ENCODE peak calls at places on chromosomes 1 and 21, in five cellular contexts. J is astrocyte of the spinal cord, W is endothelial cell, T is AG04450, D is mucosa of descending colon. O is an unnamed sample.

GRCh38 chr1:32289256-32289655 is 2.6 kb upstream of the HDAC1 start:
- DNase-seq in T (no peak), D (no peak), W (no peak), J (no peak), O (no peak)

GRCh38 chr21:33799378-33800090 is 116.1 kb downstream of the ATP5PO start:
- DNase-seq in J (no peak), D (no peak), T (no peak), W (no peak), O (no peak)

GRCh38 chr1:18572022-18572920 is 58.4 kb upstream of the PAX7 start:
- DNase-seq in T (no peak), D (no peak), W (no peak), J (no peak), O (no peak)

GRCh38 chr1:27760411-27760810 is 12.6 kb upstream of the STX12 start:
- DNase-seq in T (no peak), D (no peak), W (no peak), J (no peak), O (no peak)

GRCh38 chr1:245153081-245153644 is 1.6 kb upstream of the KIF26B start:
- DNase-seq in W (peak; percentile 58), D (peak; percentile 42), T (no peak), J (peak; percentile 90), O (peak; percentile 31)

GRCh38 chr1:55684131-55684650 is 469.0 kb upstream of the USP24 start:
- DNase-seq in J (no peak), D (no peak), W (no peak), T (no peak), O (no peak)

GRCh38 chr1:99648107-99648506 is 2.2 kb downstream of the PALMD start:
- DNase-seq in W (no peak), J (no peak), T (no peak), D (no peak), O (no peak)

GRCh38 chr1:51019811-51020210 is 49.8 kb downstream of the CDKN2C start:
- DNase-seq in J (no peak), W (no peak), T (no peak), D (no peak), O (peak; percentile 27)

GRCh38 chr21:36184561-36184960 is 27.9 kb downstream of the DOP1B start:
- DNase-seq in D (peak; percentile 18), W (no peak), T (no peak), J (no peak), O (no peak)

GRCh38 chr1:164922585-164922984 is 363.6 kb downstream of the PBX1 start:
- DNase-seq in J (no peak), T (no peak), W (no peak), D (no peak), O (no peak)

GRCh38 chr21:28540514-28540913 is 452.2 kb downstream of the LTN1 start:
- DNase-seq in W (no peak), T (peak; percentile 54), J (peak; percentile 67), D (no peak), O (no peak)

GRCh38 chr1:236301080-236301957 is 19.6 kb upstream of the ERO1B start:
- DNase-seq in W (no peak), D (no peak), T (no peak), J (no peak), O (no peak)

GRCh38 chr1:34910425-34910824 is 19.0 kb downstream of the DLGAP3 start:
- DNase-seq in D (no peak), J (no peak), W (no peak), T (no peak), O (no peak)

GRCh38 chr1:229648406-229648805 is 22.4 kb downstream of the URB2 start:
- DNase-seq in T (no peak), D (no peak), J (no peak), W (no peak), O (no peak)

GRCh38 chr1:208172389-208173140 is 71.6 kb downstream of the PLXNA2 start:
- DNase-seq in D (no peak), J (no peak), W (no peak), T (no peak), O (no peak)

GRCh38 chr1:167291539-167292195 is 71.0 kb downstream of the POU2F1 start:
- DNase-seq in J (no peak), T (no peak), D (no peak), W (no peak), O (no peak)

GRCh38 chr1:162476620-162477019 is 21.0 kb upstream of the UHMK1 start:
- DNase-seq in D (no peak), T (no peak), W (no peak), J (no peak), O (no peak)

GRCh38 chr1:151898519-151898991 is 10.8 kb downstream of the THEM4 start:
- DNase-seq in W (no peak), T (no peak), J (no peak), D (peak; percentile 35), O (no peak)

GRCh38 chr1:41109316-41110263 is 88.1 kb upstream of the SLFNL1 start:
- DNase-seq in D (no peak), W (no peak), J (peak; percentile 95), T (peak; percentile 73), O (peak; percentile 63)

GRCh38 chr1:1915911-1916835 is 1.1 kb downstream of the CALML6 start:
- DNase-seq in T (no peak), W (no peak), J (no peak), D (no peak), O (no peak)

GRCh38 chr1:205246426-205247119 is 18.8 kb downstream of the TMCC2 start:
- DNase-seq in W (no peak), T (no peak), J (no peak), D (no peak), O (no peak)

GRCh38 chr1:212814989-212815388 is 23.3 kb downstream of the TATDN3 start:
- DNase-seq in T (no peak), J (no peak), D (no peak), W (no peak), O (no peak)

GRCh38 chr1:11714831-11715574 is 20.9 kb upstream of the AGTRAP start:
- DNase-seq in T (no peak), W (no peak), J (no peak), D (no peak), O (no peak)

GRCh38 chr1:30915491-30916230 is 7.1 kb upstream of the SDC3 start:
- DNase-seq in W (no peak), J (no peak), D (no peak), T (no peak), O (no peak)

GRCh38 chr1:182781849-182782586 is 7.6 kb upstream of the NPL start:
- DNase-seq in D (peak; percentile 69), W (peak; percentile 77), T (no peak), J (peak; percentile 64), O (peak; percentile 32)

GRCh38 chr1:179372160-179372559 is 6.4 kb downstream of the AXDND1 start:
- DNase-seq in W (no peak), J (no peak), T (no peak), D (no peak), O (no peak)

GRCh38 chr1:179366093-179366800 is 476 bp downstream of the AXDND1 start:
- DNase-seq in T (no peak), W (no peak), D (no peak), J (peak; percentile 21), O (no peak)

GRCh38 chr1:179365342-179366092 is at the start of gene AXDND1:
- DNase-seq in D (peak; percentile 89), W (peak; percentile 82), T (peak; percentile 52), J (peak; percentile 86), O (peak; percentile 66)

GRCh38 chr1:179369751-179370341 is 4.1 kb downstream of the AXDND1 start:
- DNase-seq in J (peak; percentile 80), T (peak; percentile 54), D (no peak), W (peak; percentile 37), O (peak; percentile 36)
- TF ChIP-seq CTCF in J (peak; percentile 49), T (peak; percentile 58), D (peak; percentile 34), W (peak; percentile 71), O (peak; percentile 50)

DNA sequence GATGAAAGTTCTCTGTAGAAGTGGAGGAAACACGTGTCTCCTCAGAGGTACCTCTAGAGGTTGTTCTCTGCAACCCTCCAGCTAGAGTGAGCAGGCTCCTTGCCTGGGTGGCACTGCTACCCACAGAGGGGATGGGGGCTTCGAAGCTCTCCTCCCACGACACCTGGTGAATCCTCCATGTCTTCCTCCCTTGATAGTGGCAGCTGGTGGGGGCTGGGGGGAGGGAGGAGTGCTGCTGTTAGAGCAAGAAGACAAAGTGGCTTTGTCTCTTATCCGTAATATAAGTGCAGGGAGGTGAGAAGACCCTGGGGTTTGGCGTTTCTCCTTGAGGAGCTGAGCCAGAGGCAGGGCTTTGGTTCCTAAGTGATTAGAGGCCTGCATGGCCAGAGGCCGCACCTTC is 45.2 kb downstream of the ATP2B4 start:
- DNase-seq in D (no peak), T (no peak), J (no peak), W (no peak), O (no peak)
- TF ChIP-seq CTCF in D (no peak), T (no peak), J (no peak), W (no peak), O (no peak)

DNA sequence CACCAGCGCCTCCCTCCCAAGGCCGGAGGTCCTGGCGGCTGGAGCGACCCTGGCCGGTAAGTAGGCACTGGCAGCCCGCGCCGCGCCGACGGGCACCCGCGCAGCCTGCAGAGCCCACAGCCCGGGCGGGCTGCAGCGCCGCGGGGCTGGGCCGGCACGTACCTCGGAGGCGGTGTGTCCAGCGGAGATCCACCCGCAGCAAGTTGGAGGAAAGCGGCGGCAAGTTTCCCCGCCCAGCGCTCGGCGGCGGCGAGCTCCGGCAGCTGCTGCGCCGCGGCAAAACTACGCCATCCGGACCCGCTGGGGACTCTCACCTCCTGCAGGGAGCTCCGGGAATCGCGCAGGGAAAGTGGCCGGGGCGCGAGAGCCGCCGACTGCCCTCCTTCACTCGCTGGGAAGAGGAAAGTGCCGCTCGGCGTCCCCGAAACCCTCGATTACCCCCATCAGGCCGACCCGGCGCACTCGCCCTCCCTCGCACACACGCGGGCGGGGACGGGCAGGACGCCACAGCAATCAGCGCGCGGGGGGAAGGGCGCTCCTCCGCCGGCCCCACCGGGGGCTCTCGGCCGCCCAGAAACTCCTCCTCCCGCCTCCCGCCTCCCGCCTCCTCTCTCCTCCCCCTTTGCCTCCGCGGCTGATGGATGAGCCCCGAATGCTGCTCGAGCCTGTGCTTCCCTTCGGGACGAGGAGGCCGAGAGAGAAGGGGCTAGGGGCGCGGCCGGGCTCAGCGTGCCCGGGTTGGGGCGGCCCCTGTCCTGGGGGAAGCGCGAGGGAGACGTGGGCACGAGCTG is at the start of gene TGFBR3:
- DNase-seq in T (peak; percentile 87), D (peak; percentile 90), J (peak; percentile 91), W (peak; percentile 85), O (peak; percentile 91)
- TF ChIP-seq CTCF in T (peak; percentile 59), D (no peak), J (peak; percentile 56), W (no peak), O (peak; percentile 59)

GRCh38 chr1:220513834-220514233 is 14.1 kb upstream of the MARK1 start:
- DNase-seq in T (no peak), J (no peak), W (no peak), D (no peak), O (no peak)

GRCh38 chr1:220514256-220514655 is 13.7 kb upstream of the MARK1 start:
- DNase-seq in J (no peak), W (no peak), D (no peak), T (no peak), O (no peak)

GRCh38 chr1:220516014-220516721 is 11.8 kb upstream of the MARK1 start:
- DNase-seq in T (no peak), W (no peak), D (no peak), J (no peak), O (no peak)

GRCh38 chr1:220511183-220511582 is 16.8 kb upstream of the MARK1 start:
- DNase-seq in J (no peak), D (no peak), T (no peak), W (no peak), O (no peak)

DNA sequence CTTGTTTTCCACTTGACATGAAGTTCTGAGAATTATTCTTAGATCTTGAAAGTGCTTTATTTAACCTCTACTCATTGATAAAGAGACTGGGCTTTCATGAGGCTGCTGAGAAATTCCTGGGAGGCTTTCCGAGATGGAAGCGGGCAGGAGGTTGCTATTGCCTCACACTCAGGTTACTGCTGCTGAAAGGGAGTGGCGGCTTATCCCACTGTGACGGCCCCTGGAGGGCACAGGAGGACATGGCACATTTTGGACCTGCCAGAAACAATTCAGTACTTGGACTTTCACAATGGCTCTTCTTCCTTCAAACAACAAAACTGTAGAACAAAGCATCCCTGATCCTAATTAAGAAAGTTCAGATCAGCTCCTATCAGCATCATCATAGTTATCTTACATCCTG is 16.2 kb upstream of the MARK1 start:
- DNase-seq in J (no peak), W (peak; percentile 30), D (no peak), T (no peak), O (no peak)
- TF ChIP-seq CTCF in J (no peak), W (peak; percentile 31), D (no peak), T (peak; percentile 22), O (no peak)

O was measured in AG09319.